ENCODE peak calls at places on chromosomes 4 and X, in ten cellular contexts. C is foreskin fibroblast; J is sigmoid colon; X is occipital lobe; V is tibial artery; Y is EL; P is nephron progenitor cell; A is naive B cell; O is stimulated activated naive CD4-positive, alpha-beta T cell; D is anterior cingulate cortex. Q is an unnamed sample.

GRCh38 chr4:23909671-23910070 is 19.8 kb upstream of the PPARGC1A start:
- DNase-seq in X (no peak), D (no peak), Y (no peak), J (no peak), P (no peak), A (no peak), O (no peak), V (no peak), C (no peak), Q (no peak)

GRCh38 chrX:150872773-150873336 is 25.6 kb downstream of the CD99L2 start:
- DNase-seq in A (no peak), P (no peak), C (no peak), X (no peak), D (no peak), Y (no peak), V (no peak), J (no peak), O (no peak), Q (no peak)

GRCh38 chr4:174214102-174214878 is 69.2 kb downstream of the FBXO8 start:
- DNase-seq in C (no peak), D (no peak), X (no peak), Y (no peak), J (no peak), P (peak), A (no peak), O (peak), V (no peak), Q (peak)

GRCh38 chr4:158016511-158016910 is 156.3 kb downstream of the GASK1B start:
- DNase-seq in A (no peak), P (no peak), Y (peak), O (no peak), V (no peak), C (peak), D (no peak), X (no peak), J (no peak), Q (no peak)

GRCh38 chr4:74921490-74921889 is 11.4 kb upstream of the PARM1 start:
- DNase-seq in X (no peak), D (no peak), J (no peak), Y (no peak), O (no peak), P (no peak), V (no peak), A (no peak), C (no peak), Q (no peak)

GRCh38 chr4:73220815-73221214 is 37.8 kb downstream of the ANKRD17 start:
- DNase-seq in C (no peak), P (no peak), A (no peak), Y (no peak), O (no peak), X (no peak), D (no peak), J (no peak), V (no peak), Q (no peak)

GRCh38 chr4:68751138-68751537 is 64.7 kb upstream of the UGT2B10 start:
- DNase-seq in Y (no peak), A (no peak), D (no peak), J (no peak), X (no peak), C (no peak), V (no peak), O (no peak), P (no peak), Q (no peak)

GRCh38 chrX:132227383-132228112 is 8.3 kb upstream of the RAP2C start:
- DNase-seq in A (no peak), Y (no peak), V (no peak), X (no peak), C (peak), P (no peak), D (no peak), O (no peak), J (no peak), Q (no peak)

GRCh38 chr4:182507808-182508207 is 264.6 kb downstream of the TENM3 start:
- DNase-seq in J (no peak), X (no peak), Y (no peak), V (no peak), P (no peak), C (no peak), D (no peak), A (no peak), O (no peak), Q (no peak)

GRCh38 chr4:47668810-47669408 is 169.0 kb downstream of the CORIN start:
- DNase-seq in A (peak), V (no peak), O (peak), Y (peak), D (no peak), C (peak), X (no peak), P (peak), J (no peak), Q (no peak)

GRCh38 chr4:175884048-175884447 is 72.0 kb upstream of the GPM6A start:
- DNase-seq in P (no peak), Y (peak), A (no peak), C (no peak), X (no peak), V (no peak), O (no peak), D (no peak), J (no peak), Q (no peak)

GRCh38 chr4:7067523-7068278 is at the start of gene GRPEL1:
- DNase-seq in D (peak), P (peak), A (peak), J (peak), V (peak), C (peak), Y (peak), O (peak), X (peak), Q (no peak)

GRCh38 chrX:6793000-6793399 is 258.1 kb upstream of the VCX3A start:
- DNase-seq in J (no peak), O (no peak), C (no peak), Y (no peak), X (no peak), P (no peak), V (no peak), D (no peak), A (no peak), Q (no peak)

GRCh38 chr4:151427268-151427667 is 18.3 kb downstream of the FHIP1A start:
- DNase-seq in O (no peak), V (no peak), J (no peak), C (no peak), P (no peak), X (no peak), Y (no peak), A (no peak), D (no peak), Q (no peak)

GRCh38 chr4:8607603-8608481 is 15.3 kb downstream of the CPZ start:
- DNase-seq in Y (no peak), A (no peak), O (peak), P (peak), J (no peak), D (peak), V (no peak), C (no peak), X (no peak), Q (no peak)

GRCh38 chr4:7657545-7658296 is 223.0 kb upstream of the PSAPL1 start:
- DNase-seq in V (no peak), D (no peak), P (no peak), Y (no peak), J (no peak), C (no peak), O (no peak), A (no peak), X (no peak), Q (no peak)

GRCh38 chr4:7687006-7687405 is 252.3 kb upstream of the PSAPL1 start:
- DNase-seq in D (no peak), P (no peak), C (no peak), O (no peak), V (no peak), A (no peak), X (no peak), Y (no peak), J (no peak), Q (no peak)

GRCh38 chrX:16023790-16024734 is 99.3 kb upstream of the GRPR start:
- DNase-seq in X (no peak), O (no peak), A (no peak), D (no peak), V (no peak), Y (peak), C (no peak), P (no peak), J (no peak), Q (no peak)

GRCh38 chr4:106795326-106795725 is 240.8 kb downstream of the DKK2 start:
- DNase-seq in Y (no peak), D (no peak), A (no peak), C (no peak), P (no peak), V (no peak), X (no peak), J (no peak), O (no peak), Q (no peak)

GRCh38 chr4:78024692-78025091 is 32.4 kb upstream of the FRAS1 start:
- DNase-seq in P (no peak), A (no peak), Y (no peak), V (no peak), D (no peak), X (no peak), C (no peak), O (no peak), J (no peak), Q (no peak)

GRCh38 chrX:50698944-50699343 is 115.0 kb downstream of the SHROOM4 start:
- DNase-seq in D (no peak), V (no peak), A (no peak), Y (no peak), O (no peak), P (no peak), C (no peak), X (no peak), J (no peak), Q (no peak)

GRCh38 chrX:97539970-97540519 is 656.3 kb downstream of the RPA4 start:
- DNase-seq in X (no peak), D (no peak), A (no peak), P (no peak), O (no peak), J (no peak), C (no peak), V (no peak), Y (no peak), Q (no peak)

Q was measured in cardiac septum.